ENCODE peak calls at places on chromosomes 5 and 9, in six cellular contexts. G, H, P, N, D and C are unnamed samples.

GRCh38 chr5:176553260-176554085 is 4.3 kb downstream of the CDHR2 start:
- DNase-seq in G (no peak), H (peak), P (no peak), N (no peak), D (no peak), C (no peak)

GRCh38 chr5:137486707-137487106 is 12.4 kb downstream of the SPOCK1 start:
- DNase-seq in G (no peak), H (no peak), P (peak), N (no peak), D (no peak), C (no peak)

GRCh38 chr5:78113689-78114088 is 180.8 kb downstream of the AP3B1 start:
- DNase-seq in G (no peak), H (no peak), P (no peak), N (no peak), D (no peak), C (no peak)

GRCh38 chr5:83428126-83428525 is 43.4 kb upstream of the VCAN start:
- DNase-seq in G (no peak), H (no peak), P (peak), N (no peak), D (no peak), C (no peak)

GRCh38 chr9:81540142-81540701 is 149.1 kb downstream of the TLE1 start:
- DNase-seq in G (no peak), H (no peak), P (no peak), N (no peak), D (no peak), C (no peak)

GRCh38 chr5:138037271-138037670 is 4.4 kb upstream of the FAM13B start:
- DNase-seq in G (no peak), H (no peak), P (no peak), N (no peak), D (no peak), C (no peak)

GRCh38 chr9:19703702-19704101 is 85.1 kb downstream of the SLC24A2 start:
- DNase-seq in G (no peak), H (no peak), P (no peak), N (no peak), D (no peak), C (no peak)

GRCh38 chr5:131980696-131981095 is 30.8 kb downstream of the ACSL6 start:
- DNase-seq in G (no peak), H (no peak), P (no peak), N (no peak), D (no peak), C (no peak)

GRCh38 chr5:372911-373709 is 51.6 kb downstream of the AHRR start:
- DNase-seq in G (no peak), H (peak), P (no peak), N (no peak), D (no peak), C (no peak)